ENCODE peak calls at places on chromosomes 12 and 14, in eight cellular contexts. One of them, this sample, is unnamed.

GRCh38 chr12:107320031-107320928 is 226.9 kb upstream of the CRY1 start:
- DNase-seq in mucosa of gallbladder: no peak
- DNase-seq in pulmonary artery endothelial cell: no peak
- DNase-seq in astrocyte of the hippocampus: peak
- DNase-seq in putamen: no peak
- DNase-seq in stimulated activated CD4-positive, alpha-beta T cell treated with anti-CD3 and anti-CD28 coated beads, Interleukin-1b, Interleukin-23, amount 100 ng/mL, for 48 hours: peak
- DNase-seq in tibial artery: no peak
- DNase-seq in hippocampal formation: no peak
- DNase-seq in this sample: no peak

GRCh38 chr14:89767861-89768268 is 186.7 kb downstream of the EFCAB11 start:
- DNase-seq in tibial artery: no peak
- DNase-seq in mucosa of gallbladder: peak
- DNase-seq in stimulated activated CD4-positive, alpha-beta T cell treated with anti-CD3 and anti-CD28 coated beads, Interleukin-1b, Interleukin-23, amount 100 ng/mL, for 48 hours: peak
- DNase-seq in astrocyte of the hippocampus: peak
- DNase-seq in putamen: peak
- DNase-seq in hippocampal formation: no peak
- DNase-seq in pulmonary artery endothelial cell: no peak
- DNase-seq in this sample: peak

GRCh38 chr14:97564334-97564733 is 767.2 kb downstream of the VRK1 start:
- DNase-seq in mucosa of gallbladder: no peak
- DNase-seq in astrocyte of the hippocampus: no peak
- DNase-seq in tibial artery: no peak
- DNase-seq in hippocampal formation: no peak
- DNase-seq in pulmonary artery endothelial cell: no peak
- DNase-seq in putamen: peak
- DNase-seq in stimulated activated CD4-positive, alpha-beta T cell treated with anti-CD3 and anti-CD28 coated beads, Interleukin-1b, Interleukin-23, amount 100 ng/mL, for 48 hours: no peak
- DNase-seq in this sample: no peak

GRCh38 chr14:23435540-23436326 is at the start of gene MYH7:
- DNase-seq in astrocyte of the hippocampus: peak
- DNase-seq in putamen: no peak
- DNase-seq in mucosa of gallbladder: no peak
- DNase-seq in hippocampal formation: peak
- DNase-seq in pulmonary artery endothelial cell: no peak
- DNase-seq in stimulated activated CD4-positive, alpha-beta T cell treated with anti-CD3 and anti-CD28 coated beads, Interleukin-1b, Interleukin-23, amount 100 ng/mL, for 48 hours: no peak
- DNase-seq in tibial artery: no peak
- DNase-seq in this sample: no peak

GRCh38 chr12:58364389-58365086 is 423.2 kb downstream of the ATP23 start:
- DNase-seq in pulmonary artery endothelial cell: no peak
- DNase-seq in tibial artery: no peak
- DNase-seq in hippocampal formation: no peak
- DNase-seq in stimulated activated CD4-positive, alpha-beta T cell treated with anti-CD3 and anti-CD28 coated beads, Interleukin-1b, Interleukin-23, amount 100 ng/mL, for 48 hours: no peak
- DNase-seq in mucosa of gallbladder: no peak
- DNase-seq in astrocyte of the hippocampus: peak
- DNase-seq in putamen: no peak
- DNase-seq in this sample: no peak

GRCh38 chr14:24054324-24054641 is 2.5 kb downstream of the CARMIL3 start:
- DNase-seq in astrocyte of the hippocampus: no peak
- DNase-seq in putamen: no peak
- DNase-seq in stimulated activated CD4-positive, alpha-beta T cell treated with anti-CD3 and anti-CD28 coated beads, Interleukin-1b, Interleukin-23, amount 100 ng/mL, for 48 hours: no peak
- DNase-seq in pulmonary artery endothelial cell: no peak
- DNase-seq in mucosa of gallbladder: no peak
- DNase-seq in tibial artery: no peak
- DNase-seq in hippocampal formation: no peak
- DNase-seq in this sample: no peak

GRCh38 chr12:111298583-111299436 is 70.1 kb downstream of the PHETA1 start:
- DNase-seq in putamen: peak
- DNase-seq in hippocampal formation: no peak
- DNase-seq in astrocyte of the hippocampus: peak
- DNase-seq in mucosa of gallbladder: peak
- DNase-seq in stimulated activated CD4-positive, alpha-beta T cell treated with anti-CD3 and anti-CD28 coated beads, Interleukin-1b, Interleukin-23, amount 100 ng/mL, for 48 hours: peak
- DNase-seq in pulmonary artery endothelial cell: peak
- DNase-seq in tibial artery: no peak
- DNase-seq in this sample: peak

GRCh38 chr14:90400904-90401561 is 4.2 kb downstream of the CALM1 start:
- DNase-seq in tibial artery: no peak
- DNase-seq in hippocampal formation: no peak
- DNase-seq in stimulated activated CD4-positive, alpha-beta T cell treated with anti-CD3 and anti-CD28 coated beads, Interleukin-1b, Interleukin-23, amount 100 ng/mL, for 48 hours: no peak
- DNase-seq in mucosa of gallbladder: no peak
- DNase-seq in putamen: no peak
- DNase-seq in pulmonary artery endothelial cell: no peak
- DNase-seq in astrocyte of the hippocampus: no peak
- DNase-seq in this sample: no peak

GRCh38 chr14:31297701-31298344 is 90.2 kb upstream of the HECTD1 start:
- DNase-seq in astrocyte of the hippocampus: peak
- DNase-seq in tibial artery: no peak
- DNase-seq in pulmonary artery endothelial cell: no peak
- DNase-seq in putamen: no peak
- DNase-seq in mucosa of gallbladder: no peak
- DNase-seq in hippocampal formation: no peak
- DNase-seq in stimulated activated CD4-positive, alpha-beta T cell treated with anti-CD3 and anti-CD28 coated beads, Interleukin-1b, Interleukin-23, amount 100 ng/mL, for 48 hours: no peak
- DNase-seq in this sample: no peak

GRCh38 chr14:71181215-71182003 is 274.1 kb downstream of the PCNX1 start:
- DNase-seq in stimulated activated CD4-positive, alpha-beta T cell treated with anti-CD3 and anti-CD28 coated beads, Interleukin-1b, Interleukin-23, amount 100 ng/mL, for 48 hours: no peak
- DNase-seq in putamen: no peak
- DNase-seq in astrocyte of the hippocampus: no peak
- DNase-seq in mucosa of gallbladder: no peak
- DNase-seq in tibial artery: no peak
- DNase-seq in pulmonary artery endothelial cell: no peak
- DNase-seq in hippocampal formation: no peak
- DNase-seq in this sample: no peak

GRCh38 chr14:91400696-91401095 is 16.9 kb downstream of the CCDC88C start:
- DNase-seq in astrocyte of the hippocampus: no peak
- DNase-seq in tibial artery: no peak
- DNase-seq in stimulated activated CD4-positive, alpha-beta T cell treated with anti-CD3 and anti-CD28 coated beads, Interleukin-1b, Interleukin-23, amount 100 ng/mL, for 48 hours: no peak
- DNase-seq in hippocampal formation: no peak
- DNase-seq in putamen: no peak
- DNase-seq in mucosa of gallbladder: no peak
- DNase-seq in pulmonary artery endothelial cell: peak
- DNase-seq in this sample: no peak

GRCh38 chr14:22976620-22977433 is 5.5 kb downstream of the AJUBA start:
- DNase-seq in putamen: no peak
- DNase-seq in hippocampal formation: no peak
- DNase-seq in astrocyte of the hippocampus: peak
- DNase-seq in tibial artery: no peak
- DNase-seq in mucosa of gallbladder: peak
- DNase-seq in stimulated activated CD4-positive, alpha-beta T cell treated with anti-CD3 and anti-CD28 coated beads, Interleukin-1b, Interleukin-23, amount 100 ng/mL, for 48 hours: no peak
- DNase-seq in pulmonary artery endothelial cell: no peak
- DNase-seq in this sample: peak

GRCh38 chr12:48779869-48780268 is 9.0 kb downstream of the ADCY6 start:
- DNase-seq in mucosa of gallbladder: no peak
- DNase-seq in putamen: no peak
- DNase-seq in pulmonary artery endothelial cell: peak
- DNase-seq in hippocampal formation: no peak
- DNase-seq in astrocyte of the hippocampus: peak
- DNase-seq in stimulated activated CD4-positive, alpha-beta T cell treated with anti-CD3 and anti-CD28 coated beads, Interleukin-1b, Interleukin-23, amount 100 ng/mL, for 48 hours: no peak
- DNase-seq in tibial artery: peak
- DNase-seq in this sample: no peak

GRCh38 chr14:24436355-24437019 is 6.1 kb downstream of the SDR39U1 start:
- DNase-seq in hippocampal formation: peak
- DNase-seq in mucosa of gallbladder: no peak
- DNase-seq in tibial artery: no peak
- DNase-seq in pulmonary artery endothelial cell: peak
- DNase-seq in stimulated activated CD4-positive, alpha-beta T cell treated with anti-CD3 and anti-CD28 coated beads, Interleukin-1b, Interleukin-23, amount 100 ng/mL, for 48 hours: peak
- DNase-seq in astrocyte of the hippocampus: peak
- DNase-seq in putamen: peak
- DNase-seq in this sample: peak

GRCh38 chr12:55727643-55728184 is 1.1 kb downstream of the CD63 start:
- DNase-seq in mucosa of gallbladder: peak
- DNase-seq in astrocyte of the hippocampus: peak
- DNase-seq in pulmonary artery endothelial cell: no peak
- DNase-seq in tibial artery: peak
- DNase-seq in hippocampal formation: no peak
- DNase-seq in putamen: no peak
- DNase-seq in stimulated activated CD4-positive, alpha-beta T cell treated with anti-CD3 and anti-CD28 coated beads, Interleukin-1b, Interleukin-23, amount 100 ng/mL, for 48 hours: no peak
- DNase-seq in this sample: no peak

GRCh38 chr14:65446159-65446558 is 33.6 kb downstream of the FUT8 start:
- DNase-seq in hippocampal formation: no peak
- DNase-seq in putamen: no peak
- DNase-seq in mucosa of gallbladder: no peak
- DNase-seq in pulmonary artery endothelial cell: no peak
- DNase-seq in tibial artery: no peak
- DNase-seq in astrocyte of the hippocampus: peak
- DNase-seq in stimulated activated CD4-positive, alpha-beta T cell treated with anti-CD3 and anti-CD28 coated beads, Interleukin-1b, Interleukin-23, amount 100 ng/mL, for 48 hours: no peak
- DNase-seq in this sample: no peak

GRCh38 chr14:94237983-94238382 is 55.1 kb downstream of the SERPINA10 start:
- DNase-seq in putamen: no peak
- DNase-seq in stimulated activated CD4-positive, alpha-beta T cell treated with anti-CD3 and anti-CD28 coated beads, Interleukin-1b, Interleukin-23, amount 100 ng/mL, for 48 hours: no peak
- DNase-seq in tibial artery: no peak
- DNase-seq in hippocampal formation: no peak
- DNase-seq in mucosa of gallbladder: no peak
- DNase-seq in astrocyte of the hippocampus: no peak
- DNase-seq in pulmonary artery endothelial cell: no peak
- DNase-seq in this sample: no peak

GRCh38 chr14:89228921-89229639 is 188.0 kb downstream of the FOXN3 start:
- DNase-seq in hippocampal formation: no peak
- DNase-seq in stimulated activated CD4-positive, alpha-beta T cell treated with anti-CD3 and anti-CD28 coated beads, Interleukin-1b, Interleukin-23, amount 100 ng/mL, for 48 hours: no peak
- DNase-seq in putamen: no peak
- DNase-seq in astrocyte of the hippocampus: no peak
- DNase-seq in pulmonary artery endothelial cell: no peak
- DNase-seq in tibial artery: peak
- DNase-seq in mucosa of gallbladder: no peak
- DNase-seq in this sample: no peak

GRCh38 chr12:70091021-70091521 is 152.2 kb upstream of the CNOT2 start:
- DNase-seq in hippocampal formation: no peak
- DNase-seq in stimulated activated CD4-positive, alpha-beta T cell treated with anti-CD3 and anti-CD28 coated beads, Interleukin-1b, Interleukin-23, amount 100 ng/mL, for 48 hours: no peak
- DNase-seq in pulmonary artery endothelial cell: no peak
- DNase-seq in putamen: no peak
- DNase-seq in astrocyte of the hippocampus: no peak
- DNase-seq in mucosa of gallbladder: no peak
- DNase-seq in tibial artery: no peak
- DNase-seq in this sample: no peak